ENCODE peak calls at places on chromosomes 4 and X, in five cellular contexts. One of them, this sample, is unnamed.

GRCh38 chr4:909821-910220 is 22.3 kb downstream of the GAK start:
- DNase-seq in HCT116: no peak
- DNase-seq in HT-29: no peak
- DNase-seq in Calu3: no peak
- DNase-seq in PC-3: no peak
- DNase-seq in this sample: no peak

GRCh38 chr4:98794565-98795205 is 134.2 kb downstream of the EIF4E start:
- DNase-seq in HT-29: no peak
- DNase-seq in PC-3: peak; percentile 51
- DNase-seq in HCT116: no peak
- DNase-seq in Calu3: no peak
- DNase-seq in this sample: peak; percentile 94

GRCh38 chr4:33411182-33411581 is 2691.0 kb downstream of the PCDH7 start:
- DNase-seq in HCT116: peak; percentile 12
- DNase-seq in PC-3: peak; percentile 13
- DNase-seq in Calu3: no peak
- DNase-seq in HT-29: no peak
- DNase-seq in this sample: no peak

GRCh38 chr4:80202784-80203553 is 5.7 kb downstream of the PRDM8 start:
- DNase-seq in Calu3: no peak
- DNase-seq in HT-29: peak; percentile 48
- DNase-seq in HCT116: no peak
- DNase-seq in PC-3: no peak
- DNase-seq in this sample: no peak

GRCh38 chr4:134365852-134366251 is 164.3 kb upstream of the PABPC4L start:
- DNase-seq in HT-29: no peak
- DNase-seq in HCT116: no peak
- DNase-seq in PC-3: peak; percentile 19
- DNase-seq in Calu3: no peak
- DNase-seq in this sample: peak; percentile 30

GRCh38 chrX:1500701-1501624 is 36.0 kb downstream of the P2RY8 start:
- DNase-seq in Calu3: no peak
- DNase-seq in HT-29: no peak
- DNase-seq in HCT116: no peak
- DNase-seq in PC-3: no peak
- DNase-seq in this sample: no peak

GRCh38 chr4:145098675-145099037 is 545 bp downstream of the ABCE1 start:
- DNase-seq in PC-3: peak; percentile 62
- DNase-seq in Calu3: peak; percentile 6
- DNase-seq in HT-29: peak; percentile 71
- DNase-seq in HCT116: peak; percentile 23
- DNase-seq in this sample: peak; percentile 56

GRCh38 chr4:10123227-10124101 is 6.9 kb upstream of the WDR1 start:
- DNase-seq in Calu3: peak; percentile 33
- DNase-seq in HT-29: peak; percentile 42
- DNase-seq in PC-3: no peak
- DNase-seq in HCT116: no peak
- DNase-seq in this sample: no peak

GRCh38 chr4:20992002-20992401 is 291.7 kb downstream of the PACRGL start:
- DNase-seq in Calu3: no peak
- DNase-seq in PC-3: no peak
- DNase-seq in HT-29: no peak
- DNase-seq in HCT116: no peak
- DNase-seq in this sample: no peak

GRCh38 chr4:138616775-138617174 is 374.6 kb upstream of the SLC7A11 start:
- DNase-seq in HCT116: no peak
- DNase-seq in Calu3: no peak
- DNase-seq in HT-29: no peak
- DNase-seq in PC-3: no peak
- DNase-seq in this sample: no peak

GRCh38 chrX:115968436-115969252 is 201.9 kb upstream of the AGTR2 start:
- DNase-seq in HT-29: peak; percentile 66
- DNase-seq in PC-3: no peak
- DNase-seq in Calu3: peak; percentile 63
- DNase-seq in HCT116: peak; percentile 63
- DNase-seq in this sample: peak; percentile 22

GRCh38 chr4:148004228-148004813 is 272.4 kb downstream of the ARHGAP10 start:
- DNase-seq in PC-3: no peak
- DNase-seq in HT-29: no peak
- DNase-seq in Calu3: no peak
- DNase-seq in HCT116: no peak
- DNase-seq in this sample: no peak

GRCh38 chr4:169410839-169411770 is 140.3 kb upstream of the SH3RF1 start:
- DNase-seq in HCT116: no peak
- DNase-seq in HT-29: peak; percentile 24
- DNase-seq in Calu3: no peak
- DNase-seq in PC-3: peak; percentile 31
- DNase-seq in this sample: peak; percentile 15

GRCh38 chrX:22037911-22038537 is 5.9 kb downstream of the PHEX start:
- DNase-seq in HT-29: no peak
- DNase-seq in HCT116: no peak
- DNase-seq in Calu3: no peak
- DNase-seq in PC-3: no peak
- DNase-seq in this sample: no peak

GRCh38 chr4:174524242-174524641 is 2.0 kb upstream of the HPGD start:
- DNase-seq in HCT116: no peak
- DNase-seq in HT-29: peak; percentile 37
- DNase-seq in PC-3: peak; percentile 16
- DNase-seq in Calu3: no peak
- DNase-seq in this sample: no peak

GRCh38 chrX:153948847-153949819 is 4.7 kb upstream of the RENBP start:
- DNase-seq in HCT116: no peak
- DNase-seq in Calu3: no peak
- DNase-seq in PC-3: no peak
- DNase-seq in HT-29: no peak
- DNase-seq in this sample: no peak

GRCh38 chr4:123856689-123857545 is 460.3 kb downstream of the SPRY1 start:
- DNase-seq in Calu3: no peak
- DNase-seq in HCT116: no peak
- DNase-seq in PC-3: peak; percentile 33
- DNase-seq in HT-29: peak; percentile 76
- DNase-seq in this sample: no peak

GRCh38 chr4:16745009-16745408 is 153.4 kb downstream of the LDB2 start:
- DNase-seq in HT-29: no peak
- DNase-seq in HCT116: no peak
- DNase-seq in Calu3: no peak
- DNase-seq in PC-3: peak; percentile 9
- DNase-seq in this sample: no peak

GRCh38 chr4:46975841-46976551 is 17.4 kb downstream of the GABRA4 start:
- DNase-seq in PC-3: no peak
- DNase-seq in HCT116: no peak
- DNase-seq in Calu3: no peak
- DNase-seq in HT-29: no peak
- DNase-seq in this sample: no peak

GRCh38 chr4:47662975-47663374 is 174.9 kb downstream of the CORIN start:
- DNase-seq in PC-3: peak; percentile 20
- DNase-seq in HT-29: peak; percentile 47
- DNase-seq in HCT116: peak; percentile 29
- DNase-seq in Calu3: peak; percentile 7
- DNase-seq in this sample: no peak

GRCh38 chr4:23438764-23439163 is 451.1 kb downstream of the PPARGC1A start:
- DNase-seq in HT-29: no peak
- DNase-seq in PC-3: no peak
- DNase-seq in Calu3: no peak
- DNase-seq in HCT116: no peak
- DNase-seq in this sample: no peak